ENCODE peak calls at places on chromosomes 4 and X, in five cellular contexts. I, O, M, X and W are unnamed samples.

GRCh38 chr4:168712316-168712855 is 215.5 kb downstream of the PALLD start:
- DNase-seq in I (no peak), O (peak; percentile 16), M (no peak), X (no peak), W (no peak)

GRCh38 chr4:118281611-118282442 is 71.0 kb downstream of the PRSS12 start:
- DNase-seq in I (no peak), X (no peak), O (no peak), M (no peak), W (no peak)

GRCh38 chrX:138191998-138192397 is 519.5 kb downstream of the FGF13 start:
- DNase-seq in O (no peak), I (no peak), X (no peak), M (no peak), W (peak; percentile 11)

GRCh38 chr4:114151-114550 is 10.2 kb upstream of the ZNF718 start:
- DNase-seq in X (no peak), O (no peak), M (no peak), I (no peak), W (no peak)

GRCh38 chr4:182885022-182885737 is 32.0 kb downstream of the DCTD start:
- DNase-seq in I (no peak), O (no peak), X (no peak), M (no peak), W (no peak)

GRCh38 chr4:170047774-170048354 is 21.7 kb upstream of the MFAP3L start:
- DNase-seq in I (peak; percentile 59), X (peak; percentile 6), O (peak; percentile 44), M (peak; percentile 32), W (peak; percentile 67)

GRCh38 chrX:48492293-48492910 is 16.4 kb upstream of the PORCN start:
- DNase-seq in X (no peak), M (no peak), O (no peak), I (no peak), W (no peak)

GRCh38 chr4:21512351-21512750 is 436.2 kb downstream of the KCNIP4 start:
- DNase-seq in X (no peak), M (no peak), I (no peak), O (no peak), W (peak; percentile 71)

GRCh38 chrX:154025230-154025629 is 5.5 kb upstream of the IRAK1 start:
- DNase-seq in M (no peak), X (no peak), O (no peak), I (peak; percentile 45), W (no peak)